ENCODE peak calls at places on chromosome 5, in seven cellular contexts. R is mucosa of gallbladder; B is cardiac fibroblast; M is activated CD4-positive, alpha-beta T cell treated with anti-CD3 and anti-CD28 coated beads for 48 hours; V is Daoy; W is NCI-H1694 treated with DMSO at 0.1 percent for 48 hours; K is A549. S is an unnamed sample.

GRCh38 chr5:172123269-172123692 is 64.7 kb downstream of the STK10 start:
- DNase-seq in R (peak), B (peak), M (no peak), V (peak), W (peak), K (peak), S (no peak)

GRCh38 chr5:77994943-77995342 is 218.8 kb upstream of the TBCA start:
- DNase-seq in R (no peak), B (no peak), M (no peak), V (no peak), W (no peak), K (no peak), S (no peak)

GRCh38 chr5:124404796-124405195 is 341.6 kb downstream of the ZNF608 start:
- DNase-seq in R (no peak), B (no peak), M (no peak), V (no peak), W (no peak), K (no peak), S (no peak)

GRCh38 chr5:39394946-39395345 is 29.8 kb downstream of the DAB2 start:
- DNase-seq in R (no peak), B (peak), M (no peak), V (peak), W (no peak), K (no peak), S (no peak)

GRCh38 chr5:178434851-178435250 is 155.3 kb downstream of the COL23A1 start:
- DNase-seq in R (no peak), B (no peak), M (no peak), V (peak), W (no peak), K (no peak), S (no peak)

GRCh38 chr5:39941436-39941835 is 516.7 kb upstream of the DAB2 start:
- DNase-seq in R (no peak), B (no peak), M (no peak), V (no peak), W (no peak), K (no peak), S (no peak)

GRCh38 chr5:122311888-122312669 is at the start of gene SNCAIP:
- DNase-seq in R (no peak), B (peak), M (peak), V (peak), W (no peak), K (peak), S (peak)

GRCh38 chr5:123107343-123108240 is 18.6 kb downstream of the PRDM6 start:
- DNase-seq in R (no peak), B (no peak), M (no peak), V (no peak), W (no peak), K (no peak), S (no peak)

GRCh38 chr5:150399158-150400019 is 13.3 kb downstream of the CD74 start:
- DNase-seq in R (no peak), B (no peak), M (no peak), V (no peak), W (no peak), K (no peak), S (no peak)

GRCh38 chr5:169905017-169905416 is 75.3 kb downstream of the INSYN2B start:
- DNase-seq in R (no peak), B (no peak), M (no peak), V (no peak), W (no peak), K (no peak), S (no peak)

GRCh38 chr5:88955403-88955802 is 72.4 kb upstream of the MEF2C start:
- DNase-seq in R (no peak), B (no peak), M (no peak), V (no peak), W (no peak), K (no peak), S (no peak)

GRCh38 chr5:147339313-147339712 is 104.5 kb downstream of the STK32A start:
- DNase-seq in R (no peak), B (no peak), M (no peak), V (no peak), W (no peak), K (peak), S (no peak)

GRCh38 chr5:179261301-179262125 is 83.7 kb downstream of the ADAMTS2 start:
- DNase-seq in R (peak), B (no peak), M (no peak), V (no peak), W (no peak), K (peak), S (no peak)

GRCh38 chr5:94422819-94423218 is 195.6 kb downstream of the KIAA0825 start:
- DNase-seq in R (no peak), B (peak), M (no peak), V (peak), W (no peak), K (no peak), S (peak)

GRCh38 chr5:54844905-54845566 is 140.4 kb downstream of the ESM1 start:
- DNase-seq in R (no peak), B (peak), M (no peak), V (no peak), W (peak), K (peak), S (no peak)

GRCh38 chr5:19104963-19105362 is 883.0 kb downstream of the CDH18 start:
- DNase-seq in R (no peak), B (no peak), M (no peak), V (no peak), W (no peak), K (no peak), S (no peak)

GRCh38 chr5:388266-389196 is 54.4 kb upstream of the EXOC3 start:
- DNase-seq in R (no peak), B (no peak), M (no peak), V (no peak), W (no peak), K (no peak), S (no peak)

GRCh38 chr5:50415912-50416311 is 25.2 kb downstream of the EMB start:
- DNase-seq in R (no peak), B (no peak), M (no peak), V (no peak), W (no peak), K (no peak), S (no peak)

GRCh38 chr5:54115768-54116403 is 194.5 kb downstream of the ARL15 start:
- DNase-seq in R (no peak), B (peak), M (no peak), V (peak), W (peak), K (no peak), S (no peak)

GRCh38 chr5:132207783-132208182 is 19.9 kb downstream of the P4HA2 start:
- DNase-seq in R (no peak), B (no peak), M (no peak), V (no peak), W (no peak), K (no peak), S (no peak)

GRCh38 chr5:106303911-106304310 is 1366.8 kb downstream of the EFNA5 start:
- DNase-seq in R (no peak), B (no peak), M (no peak), V (no peak), W (no peak), K (no peak), S (no peak)

GRCh38 chr5:119655081-119655480 is 25.7 kb downstream of the FAM170A start:
- DNase-seq in R (no peak), B (peak), M (no peak), V (peak), W (no peak), K (no peak), S (no peak)

GRCh38 chr5:14367364-14367763 is 214.2 kb upstream of the OTULINL start:
- DNase-seq in R (no peak), B (no peak), M (no peak), V (no peak), W (no peak), K (no peak), S (no peak)

GRCh38 chr5:179819296-179820126 is 1.2 kb upstream of the SQSTM1 start:
- DNase-seq in R (peak), B (peak), M (peak), V (peak), W (no peak), K (peak), S (peak)

GRCh38 chr5:137073192-137073591 is 425.9 kb downstream of the SPOCK1 start:
- DNase-seq in R (no peak), B (peak), M (no peak), V (peak), W (no peak), K (no peak), S (no peak)

GRCh38 chr5:174119386-174119785 is 73.9 kb downstream of the NSG2 start:
- DNase-seq in R (no peak), B (no peak), M (no peak), V (no peak), W (no peak), K (no peak), S (no peak)

GRCh38 chr5:5149154-5149553 is 9.0 kb downstream of the ADAMTS16 start:
- DNase-seq in R (no peak), B (no peak), M (no peak), V (no peak), W (no peak), K (no peak), S (no peak)

GRCh38 chr5:122312670-122312988 is 592 bp downstream of the SNCAIP start:
- DNase-seq in R (no peak), B (peak), M (no peak), V (peak), W (no peak), K (no peak), S (peak)

GRCh38 chr5:177452688-177453638 is 6.3 kb downstream of the PRR7 start:
- DNase-seq in R (no peak), B (no peak), M (no peak), V (peak), W (no peak), K (no peak), S (no peak)

GRCh38 chr5:10329808-10330481 is 22.2 kb upstream of the CMBL start:
- DNase-seq in R (no peak), B (peak), M (no peak), V (peak), W (peak), K (no peak), S (no peak)

GRCh38 chr5:131262953-131263541 is 806 bp upstream of the CDC42SE2 start:
- DNase-seq in R (no peak), B (peak), M (no peak), V (peak), W (no peak), K (no peak), S (peak)

GRCh38 chr5:136147632-136148031 is 15.0 kb downstream of the SMAD5 start:
- DNase-seq in R (no peak), B (no peak), M (no peak), V (no peak), W (no peak), K (no peak), S (no peak)

GRCh38 chr5:39755986-39756385 is 331.2 kb upstream of the DAB2 start:
- DNase-seq in R (no peak), B (peak), M (no peak), V (peak), W (no peak), K (peak), S (peak)

GRCh38 chr5:54676466-54676865 is 158.9 kb downstream of the SNX18 start:
- DNase-seq in R (no peak), B (no peak), M (no peak), V (no peak), W (no peak), K (no peak), S (no peak)

GRCh38 chr5:1779782-1780620 is 19.6 kb downstream of the MRPL36 start:
- DNase-seq in R (no peak), B (no peak), M (no peak), V (no peak), W (no peak), K (no peak), S (no peak)

GRCh38 chr5:73454379-73455036 is 5.9 kb upstream of the FOXD1 start:
- DNase-seq in R (peak), B (peak), M (peak), V (peak), W (peak), K (peak), S (peak)

GRCh38 chr5:66956439-66956838 is 240.2 kb downstream of the CD180 start:
- DNase-seq in R (no peak), B (no peak), M (no peak), V (no peak), W (no peak), K (no peak), S (no peak)

GRCh38 chr5:38342261-38342660 is 83.9 kb downstream of the EGFLAM start:
- DNase-seq in R (no peak), B (no peak), M (no peak), V (no peak), W (no peak), K (no peak), S (no peak)

GRCh38 chr5:158639876-158640570 is 459.7 kb downstream of the EBF1 start:
- DNase-seq in R (no peak), B (peak), M (no peak), V (peak), W (peak), K (no peak), S (no peak)

GRCh38 chr5:31701642-31702041 is 62.7 kb downstream of the PDZD2 start:
- DNase-seq in R (no peak), B (no peak), M (no peak), V (no peak), W (no peak), K (no peak), S (no peak)